ENCODE peak calls at places on chromosomes 6 and 20, in ten cellular contexts. J is dorsolateral prefrontal cortex, G is cardiac fibroblast, A is A549, Z is neural progenitor cell, U is adrenal gland, H is fibroblast of villous mesenchyme, Q is brain microvascular endothelial cell, N is HFF-Myc, M is HCT116. V is an unnamed sample.

GRCh38 chr6:99349620-99350141 is at the start of gene FAXC:
- DNase-seq in J (peak), G (peak), A (peak), Z (peak), U (peak), H (peak), Q (no peak), N (no peak), M (peak), V (peak)

GRCh38 chr6:20402181-20403079 is 751 bp downstream of the E2F3 start:
- DNase-seq in J (no peak), G (peak), A (peak), Z (peak), U (peak), H (peak), Q (no peak), N (no peak), M (peak), V (peak)

GRCh38 chr6:109008537-109008950 is 86.1 kb downstream of the SESN1 start:
- DNase-seq in J (no peak), G (peak), A (no peak), Z (no peak), U (no peak), H (peak), Q (no peak), N (no peak), M (no peak), V (peak)

GRCh38 chr6:161618816-161619454 is 345.1 kb upstream of the AGPAT4 start:
- DNase-seq in J (peak), G (peak), A (peak), Z (peak), U (peak), H (peak), Q (peak), N (peak), M (peak), V (peak)

GRCh38 chr6:40678941-40679340 is 91.8 kb upstream of the LRFN2 start:
- DNase-seq in J (no peak), G (no peak), A (no peak), Z (no peak), U (no peak), H (no peak), Q (no peak), N (no peak), M (no peak), V (no peak)

GRCh38 chr6:168540713-168541291 is 99.8 kb downstream of the SMOC2 start:
- DNase-seq in J (no peak), G (no peak), A (no peak), Z (no peak), U (no peak), H (no peak), Q (no peak), N (no peak), M (no peak), V (no peak)

GRCh38 chr6:84026721-84027164 is 6.8 kb upstream of the MRAP2 start:
- DNase-seq in J (no peak), G (no peak), A (no peak), Z (no peak), U (no peak), H (no peak), Q (no peak), N (no peak), M (no peak), V (peak)

GRCh38 chr6:18362058-18362561 is 25.0 kb upstream of the RNF144B start:
- DNase-seq in J (no peak), G (peak), A (no peak), Z (no peak), U (no peak), H (peak), Q (peak), N (peak), M (no peak), V (peak)

GRCh38 chr20:50695144-50695872 is 4.0 kb upstream of the RIPOR3 start:
- DNase-seq in J (no peak), G (no peak), A (no peak), Z (no peak), U (no peak), H (no peak), Q (no peak), N (no peak), M (no peak), V (peak)

GRCh38 chr6:168058691-168059551 is 20.1 kb downstream of the FRMD1 start:
- DNase-seq in J (no peak), G (no peak), A (no peak), Z (peak), U (no peak), H (no peak), Q (no peak), N (no peak), M (no peak), V (no peak)

GRCh38 chr20:9534025-9534424 is 19.6 kb downstream of the LAMP5 start:
- DNase-seq in J (no peak), G (no peak), A (no peak), Z (no peak), U (no peak), H (no peak), Q (no peak), N (no peak), M (no peak), V (no peak)
- H3K4me3 ChIP-seq in J (no peak), G (no peak), A (no peak), Z (no peak), U (no peak), H (no peak), Q (no peak), N (no peak), M (no peak), V (no peak)

GRCh38 chr6:33481192-33481591 is 26.8 kb downstream of the ZBTB9 start:
- DNase-seq in J (no peak), G (no peak), A (no peak), Z (no peak), U (no peak), H (peak), Q (no peak), N (no peak), M (peak), V (no peak)
- TF ChIP-seq CTCF in J (no peak), G (no peak), A (no peak), Z (no peak), U (no peak), H (no peak), Q (no peak), N (no peak), M (no peak), V (no peak)

GRCh38 chr6:45212976-45213375 is 115.2 kb upstream of the RUNX2 start:
- DNase-seq in J (no peak), G (peak), A (no peak), Z (peak), U (no peak), H (no peak), Q (no peak), N (no peak), M (no peak), V (no peak)
- H3K4me3 ChIP-seq in J (no peak), G (no peak), A (no peak), Z (no peak), U (no peak), H (no peak), Q (no peak), N (no peak), M (no peak), V (no peak)

GRCh38 chr20:37726321-37726720 is 32.5 kb downstream of the CTNNBL1 start:
- DNase-seq in J (no peak), G (no peak), A (no peak), Z (no peak), U (no peak), H (no peak), Q (no peak), N (no peak), M (no peak), V (no peak)

GRCh38 chr20:37728635-37728983 is 34.8 kb downstream of the CTNNBL1 start:
- DNase-seq in J (no peak), G (no peak), A (no peak), Z (no peak), U (no peak), H (no peak), Q (no peak), N (no peak), M (no peak), V (no peak)

GRCh38 chr20:37729452-37729851 is 35.6 kb downstream of the CTNNBL1 start:
- DNase-seq in J (no peak), G (no peak), A (no peak), Z (peak), U (no peak), H (no peak), Q (no peak), N (no peak), M (no peak), V (no peak)

GRCh38 chr20:37727957-37728634 is 34.3 kb downstream of the CTNNBL1 start:
- DNase-seq in J (no peak), G (no peak), A (no peak), Z (no peak), U (no peak), H (peak), Q (no peak), N (no peak), M (no peak), V (peak)

DNA sequence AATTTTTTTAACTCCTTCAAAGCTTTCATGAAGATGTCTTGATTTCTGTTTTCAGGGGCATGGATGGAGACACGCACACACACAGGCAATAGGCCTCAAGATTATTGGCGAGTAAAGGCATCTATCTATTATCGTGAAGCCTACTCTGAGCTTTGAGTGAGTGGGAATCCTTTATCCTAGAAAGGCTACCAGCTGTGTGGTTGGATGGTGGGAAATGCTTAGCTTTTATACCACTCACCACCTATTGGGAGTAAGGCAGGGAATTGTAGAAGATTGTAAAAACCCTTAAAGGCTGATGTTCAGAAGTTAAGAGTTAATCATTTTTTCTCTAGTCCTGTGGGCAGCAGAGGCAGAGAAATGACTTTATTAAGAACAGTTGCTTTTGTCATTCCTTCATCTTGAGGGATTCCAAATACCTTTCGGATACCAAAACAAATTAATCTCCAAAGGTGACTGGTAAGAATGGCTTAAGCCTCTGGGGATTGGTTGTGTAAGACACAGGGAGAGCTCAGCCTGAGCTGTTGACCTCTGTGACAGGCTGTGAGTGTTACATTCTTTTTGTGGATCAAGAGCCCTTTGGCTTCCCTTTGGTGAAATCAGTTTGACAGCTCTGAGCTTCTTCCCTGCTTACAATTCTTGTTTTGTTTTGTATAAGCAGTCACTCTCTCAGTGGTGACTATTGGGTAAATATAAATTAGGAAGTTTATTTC is 33.6 kb downstream of the CTNNBL1 start:
- DNase-seq in J (no peak), G (peak), A (no peak), Z (peak), U (no peak), H (peak), Q (no peak), N (no peak), M (no peak), V (peak)
- TF ChIP-seq CTCF in J (no peak), G (no peak), A (no peak), Z (no peak), U (no peak), H (no peak), Q (no peak), N (no peak), M (no peak), V (no peak)

GRCh38 chr6:43665376-43665775 is 20.5 kb downstream of the RSPH9 start:
- DNase-seq in J (no peak), G (peak), A (no peak), Z (no peak), U (no peak), H (no peak), Q (no peak), N (no peak), M (no peak), V (peak)

GRCh38 chr6:43669050-43669921 is 18.3 kb downstream of the MRPS18A start:
- DNase-seq in J (peak), G (peak), A (no peak), Z (peak), U (peak), H (peak), Q (no peak), N (no peak), M (no peak), V (peak)

GRCh38 chr6:43666181-43666920 is 21.2 kb downstream of the MRPS18A start:
- DNase-seq in J (no peak), G (no peak), A (no peak), Z (peak), U (no peak), H (no peak), Q (no peak), N (no peak), M (no peak), V (no peak)

GRCh38 chr6:43668151-43669028 is 19.2 kb downstream of the MRPS18A start:
- DNase-seq in J (peak), G (peak), A (peak), Z (peak), U (peak), H (peak), Q (peak), N (peak), M (peak), V (peak)

GRCh38 chr6:43667245-43668150 is 20.1 kb downstream of the MRPS18A start:
- DNase-seq in J (peak), G (peak), A (peak), Z (peak), U (peak), H (peak), Q (peak), N (peak), M (peak), V (peak)
- H3K4me3 ChIP-seq in J (no peak), G (peak), A (no peak), Z (peak), U (no peak), H (no peak), Q (no peak), N (no peak), M (no peak), V (no peak)

DNA sequence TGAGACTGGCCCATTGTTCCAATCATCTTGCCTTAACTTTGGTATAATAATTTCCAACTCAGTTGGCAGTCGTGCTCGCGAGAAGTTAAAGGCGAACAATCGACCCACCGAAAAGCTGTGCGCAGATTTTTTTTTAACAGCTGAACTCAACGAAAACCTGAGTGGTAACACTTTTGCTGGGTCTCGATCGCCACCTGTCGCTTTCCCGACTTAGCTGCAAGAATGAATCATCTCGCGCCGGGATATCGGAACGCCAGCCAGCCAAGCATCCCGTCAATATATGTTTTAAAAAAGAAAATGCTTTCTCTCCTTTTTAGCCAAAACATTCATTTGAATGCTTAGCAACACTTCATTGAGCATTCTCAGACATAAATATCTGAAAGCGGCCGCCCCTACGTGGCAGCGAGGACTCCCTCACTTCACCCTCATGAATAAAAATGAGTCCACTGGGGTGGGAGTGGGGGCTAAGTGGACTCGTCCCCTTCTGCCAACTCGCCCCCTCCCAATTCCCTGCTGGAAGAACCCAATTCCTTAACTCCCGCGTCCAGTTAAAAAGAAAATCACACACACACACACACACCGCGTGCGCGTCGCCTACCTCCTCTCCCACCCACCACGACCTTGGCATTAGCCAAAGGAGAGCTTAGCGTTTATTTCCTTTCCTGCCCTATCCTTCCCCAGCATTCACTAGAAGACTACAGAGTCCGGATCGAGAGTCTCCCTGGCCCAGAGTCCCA is 1.5 kb downstream of the COL12A1 start:
- DNase-seq in J (peak), G (peak), A (peak), Z (peak), U (peak), H (peak), Q (peak), N (peak), M (peak), V (peak)
- TF ChIP-seq CTCF in J (peak), G (peak), A (peak), Z (peak), U (peak), H (peak), Q (peak), N (peak), M (peak), V (peak)

DNA sequence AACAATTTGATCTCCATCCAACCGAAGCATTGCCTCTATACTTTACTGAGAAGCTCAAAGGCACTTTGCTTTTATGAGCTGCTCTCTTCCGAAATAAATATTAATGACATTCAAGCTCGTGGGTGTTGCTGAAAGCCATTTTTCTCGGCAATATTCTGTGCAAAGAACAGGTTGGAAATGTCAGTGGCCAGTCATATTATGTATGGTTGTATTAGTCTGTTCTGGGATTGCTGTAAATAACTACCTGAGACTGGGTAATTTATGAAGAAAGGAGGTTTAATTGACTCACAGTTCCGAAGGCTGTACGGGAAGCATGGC is 32.1 kb downstream of the TUBB2B start:
- DNase-seq in J (no peak), G (no peak), A (no peak), Z (no peak), U (no peak), H (no peak), Q (no peak), N (no peak), M (no peak), V (no peak)
- H3K4me3 ChIP-seq in J (peak), G (no peak), A (no peak), Z (peak), U (no peak), H (no peak), Q (no peak), N (no peak), M (no peak), V (no peak)

DNA sequence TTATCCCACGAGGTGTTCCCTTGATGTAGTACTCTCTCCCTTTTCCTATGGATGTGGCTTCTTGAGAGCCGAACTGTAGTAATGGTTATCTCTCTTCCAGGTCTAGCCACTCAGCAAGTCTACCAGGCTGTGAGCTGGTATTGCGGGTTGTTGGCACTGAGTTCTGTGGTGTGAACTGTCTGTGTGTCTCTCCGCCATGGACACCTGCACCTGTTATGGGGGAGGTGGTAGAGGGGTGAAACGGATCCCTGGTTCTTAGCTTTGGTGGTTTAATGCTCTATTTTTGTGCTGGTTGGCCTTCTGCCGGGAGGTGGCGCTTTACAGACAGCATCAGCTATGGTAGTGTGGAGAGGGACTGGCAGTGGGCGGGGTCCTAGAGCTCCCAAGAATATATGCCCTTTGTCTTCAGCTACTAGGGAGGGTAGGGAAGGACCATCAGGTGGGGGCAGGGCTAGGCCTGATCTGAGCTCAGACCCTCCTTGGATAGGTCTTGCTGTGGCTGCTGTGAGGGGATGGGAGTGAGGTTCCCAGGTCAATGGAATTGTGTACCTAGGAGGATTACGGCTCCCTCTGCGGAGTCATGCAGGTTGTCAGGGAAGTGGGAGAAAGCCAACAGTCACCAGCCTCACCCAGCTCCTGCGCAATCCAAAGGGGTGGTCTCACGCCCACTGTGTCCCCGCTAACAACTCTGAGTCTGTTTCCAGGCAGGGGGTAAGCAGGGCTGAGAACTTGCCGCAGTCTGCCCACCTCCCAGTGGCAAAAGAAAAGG is 154.2 kb downstream of the CCDC170 start:
- DNase-seq in J (no peak), G (peak), A (no peak), Z (peak), U (no peak), H (no peak), Q (peak), N (no peak), M (peak), V (no peak)
- TF ChIP-seq CTCF in J (no peak), G (peak), A (peak), Z (peak), U (no peak), H (peak), Q (peak), N (peak), M (peak), V (peak)

GRCh38 chr6:41707565-41708200 is 27.7 kb downstream of the TFEB start:
- DNase-seq in J (no peak), G (no peak), A (no peak), Z (no peak), U (no peak), H (no peak), Q (no peak), N (no peak), M (no peak), V (no peak)
- H3K4me3 ChIP-seq in J (no peak), G (no peak), A (no peak), Z (no peak), U (no peak), H (no peak), Q (no peak), N (no peak), M (no peak), V (no peak)

GRCh38 chr6:129641344-129641743 is 68.6 kb downstream of the ARHGAP18 start:
- DNase-seq in J (no peak), G (peak), A (no peak), Z (no peak), U (no peak), H (peak), Q (peak), N (no peak), M (peak), V (peak)
- TF ChIP-seq CTCF in J (no peak), G (no peak), A (no peak), Z (no peak), U (no peak), H (no peak), Q (no peak), N (no peak), M (no peak), V (no peak)